ENCODE peak calls at places on chromosomes 3 and 15, in ten cellular contexts. R is endothelial cell; I is GM04504; T is NCI-H460; K is NCI-H1417; G is activated T-helper 9 cell treated with anti-CD3 and anti-CD28 coated beads, Interleukin-2, amount 50 U/mL, for 16 hours; J is iris pigment epithelial cell; S is AG20443; X is Caki2; Z is posterior cingulate gyrus. O is an unnamed sample.

GRCh38 chr3:153026026-153026425 is 136.0 kb upstream of the RAP2B start:
- DNase-seq in R (no peak), I (peak), T (peak), K (peak), G (no peak), J (peak), S (peak), X (no peak), Z (no peak), O (peak)

GRCh38 chr3:188635258-188636038 is 481.5 kb downstream of the LPP start:
- DNase-seq in R (no peak), I (no peak), T (no peak), K (no peak), G (no peak), J (peak), S (no peak), X (no peak), Z (no peak), O (no peak)

GRCh38 chr15:28954466-28955159 is 68.8 kb downstream of the APBA2 start:
- DNase-seq in R (no peak), I (no peak), T (no peak), K (no peak), G (no peak), J (no peak), S (no peak), X (no peak), Z (no peak), O (no peak)

GRCh38 chr15:75732206-75732808 is 19.7 kb upstream of the CSPG4 start:
- DNase-seq in R (no peak), I (no peak), T (no peak), K (no peak), G (no peak), J (no peak), S (no peak), X (no peak), Z (no peak), O (no peak)

GRCh38 chr3:55720614-55721013 is 233.5 kb upstream of the WNT5A start:
- DNase-seq in R (no peak), I (no peak), T (peak), K (peak), G (no peak), J (peak), S (peak), X (peak), Z (no peak), O (peak)

GRCh38 chr3:175378348-175378747 is 519.2 kb downstream of the NAALADL2 start:
- DNase-seq in R (no peak), I (no peak), T (no peak), K (no peak), G (no peak), J (no peak), S (no peak), X (no peak), Z (no peak), O (no peak)

GRCh38 chr15:45456212-45457106 is 66.1 kb downstream of the SLC30A4 start:
- DNase-seq in R (no peak), I (peak), T (peak), K (no peak), G (peak), J (peak), S (peak), X (peak), Z (no peak), O (peak)

GRCh38 chr3:186454881-186455703 is 89.1 kb downstream of the CRYGS start:
- DNase-seq in R (no peak), I (no peak), T (no peak), K (no peak), G (no peak), J (no peak), S (no peak), X (no peak), Z (no peak), O (no peak)

GRCh38 chr3:184466413-184466960 is 86.6 kb downstream of the CHRD start:
- DNase-seq in R (no peak), I (no peak), T (no peak), K (no peak), G (no peak), J (peak), S (peak), X (no peak), Z (no peak), O (peak)

GRCh38 chr3:69085543-69086132 is 901 bp downstream of the ARL6IP5 start:
- DNase-seq in R (no peak), I (no peak), T (no peak), K (peak), G (no peak), J (peak), S (peak), X (peak), Z (peak), O (no peak)

GRCh38 chr3:143605661-143605950 is 242.7 kb downstream of the SLC9A9 start:
- DNase-seq in R (no peak), I (no peak), T (no peak), K (no peak), G (no peak), J (no peak), S (no peak), X (no peak), Z (no peak), O (no peak)

GRCh38 chr15:92801774-92802464 is 98.2 kb upstream of the CHD2 start:
- DNase-seq in R (no peak), I (peak), T (no peak), K (no peak), G (no peak), J (peak), S (peak), X (peak), Z (peak), O (peak)

GRCh38 chr3:61053781-61054496 is 197.3 kb downstream of the FHIT start:
- DNase-seq in R (no peak), I (no peak), T (no peak), K (peak), G (no peak), J (no peak), S (no peak), X (no peak), Z (no peak), O (no peak)

GRCh38 chr3:197417896-197418618 is 119.6 kb upstream of the DLG1 start:
- DNase-seq in R (no peak), I (no peak), T (no peak), K (no peak), G (no peak), J (no peak), S (no peak), X (no peak), Z (no peak), O (no peak)

GRCh38 chr3:49623071-49623470 is 51.1 kb upstream of the APEH start:
- DNase-seq in R (no peak), I (no peak), T (no peak), K (no peak), G (no peak), J (no peak), S (no peak), X (no peak), Z (no peak), O (no peak)

GRCh38 chr3:150410311-150411105 is 2.4 kb downstream of the TSC22D2 start:
- DNase-seq in R (peak), I (no peak), T (no peak), K (peak), G (no peak), J (no peak), S (peak), X (peak), Z (peak), O (no peak)

GRCh38 chr3:196344663-196345062 is 6.5 kb upstream of the TM4SF19 start:
- DNase-seq in R (no peak), I (no peak), T (no peak), K (no peak), G (no peak), J (no peak), S (no peak), X (no peak), Z (no peak), O (no peak)

GRCh38 chr3:5330152-5330810 is 142.8 kb downstream of the EDEM1 start:
- DNase-seq in R (no peak), I (no peak), T (no peak), K (no peak), G (no peak), J (peak), S (no peak), X (peak), Z (no peak), O (no peak)

O was measured in stromal cell of bone marrow.